ENCODE peak calls at places on chromosomes 4 and X, in six cellular contexts. Q is CD8-positive, alpha-beta T cell; L is NCI-H1694; C is activated T-helper 1 cell treated with Interleukin-2 at 50 U/mL for 16 hours; E is caudate nucleus; M is T-helper 2 cell. A is an unnamed sample.

GRCh38 chr4:26687728-26688127 is 103.8 kb downstream of the TBC1D19 start:
- DNase-seq in E (no peak), M (no peak), L (no peak), Q (no peak), C (no peak), A (peak; percentile 66)

GRCh38 chrX:28693101-28693500 is 105.9 kb downstream of the IL1RAPL1 start:
- DNase-seq in M (no peak), Q (no peak), C (no peak), E (no peak), L (no peak), A (no peak)

GRCh38 chr4:146333187-146333894 is 119.0 kb downstream of the REELD1 start:
- DNase-seq in C (no peak), Q (no peak), L (no peak), E (no peak), M (no peak), A (peak; percentile 25)

GRCh38 chr4:48727666-48728459 is 52.2 kb downstream of the FRYL start:
- DNase-seq in C (no peak), M (no peak), E (no peak), L (no peak), Q (no peak), A (no peak)

GRCh38 chr4:110998308-110998707 is 375.4 kb upstream of the PITX2 start:
- DNase-seq in Q (no peak), L (no peak), C (no peak), M (no peak), E (no peak), A (no peak)

GRCh38 chrX:155819525-155819924 is 61.6 kb upstream of the VAMP7 start:
- DNase-seq in C (no peak), L (no peak), E (no peak), M (no peak), Q (no peak), A (no peak)

GRCh38 chrX:113048896-113049295 is 208.3 kb upstream of the AMOT start:
- DNase-seq in M (no peak), Q (no peak), L (no peak), C (no peak), E (no peak), A (no peak)

GRCh38 chrX:153491351-153492152 is 3.2 kb upstream of the BGN start:
- DNase-seq in M (no peak), L (no peak), E (no peak), Q (no peak), C (no peak), A (no peak)

GRCh38 chr4:131650951-131651350 is 1498.1 kb upstream of the PCDH10 start:
- DNase-seq in Q (no peak), E (no peak), L (no peak), M (no peak), C (no peak), A (no peak)

GRCh38 chr4:85409251-85409650 is 65.7 kb upstream of the ARHGAP24 start:
- DNase-seq in M (no peak), L (no peak), C (no peak), Q (no peak), E (no peak), A (no peak)

GRCh38 chr4:1821679-1822567 is 28.8 kb downstream of the FGFR3 start:
- DNase-seq in Q (no peak), E (no peak), C (no peak), M (no peak), L (no peak), A (no peak)

GRCh38 chr4:8696369-8697127 is 104.0 kb downstream of the CPZ start:
- DNase-seq in Q (no peak), E (no peak), L (no peak), M (no peak), C (no peak), A (no peak)

GRCh38 chr4:119865789-119866188 is 200.9 kb downstream of the MAD2L1 start:
- DNase-seq in Q (no peak), M (no peak), C (no peak), E (no peak), L (no peak), A (no peak)

GRCh38 chr4:139223682-139224317 is 46.8 kb upstream of the ELF2 start:
- DNase-seq in L (no peak), Q (no peak), M (no peak), E (no peak), C (no peak), A (peak; percentile 20)

GRCh38 chr4:13920901-13921300 is 293.4 kb upstream of the BOD1L1 start:
- DNase-seq in M (no peak), E (no peak), L (no peak), C (no peak), Q (no peak), A (peak; percentile 81)